ENCODE peak calls at places on chromosomes 13 and 19, in eight cellular contexts. W is cardiac muscle cell, S is BE2C, R is colonic mucosa, H is RWPE2, J is cardiac fibroblast, M is thoracic aorta, N is RWPE1. K is an unnamed sample.
A peak's percentile ranks its signal among the peaks of the same experiment; 100 is the strongest.

GRCh38 chr13:31073859-31074718 is 87.6 kb downstream of the HSPH1 start:
- DNase-seq in R (no peak), J (peak; percentile 44), S (no peak), H (no peak), N (no peak), M (no peak), W (no peak), K (no peak)

GRCh38 chr19:6464070-6464873 is at the start of gene CRB3:
- DNase-seq in M (no peak), S (no peak), W (no peak), R (peak; percentile 99), N (peak; percentile 86), H (peak; percentile 85), J (no peak), K (no peak)

GRCh38 chr19:58229255-58229639 is 533 bp downstream of the ZNF544 start:
- DNase-seq in R (no peak), N (peak; percentile 57), S (peak; percentile 53), H (no peak), W (peak; percentile 36), M (no peak), J (peak; percentile 46), K (no peak)

GRCh38 chr13:110000534-110001345 is 214.4 kb upstream of the IRS2 start:
- DNase-seq in W (no peak), J (no peak), M (no peak), N (no peak), R (no peak), S (no peak), H (no peak), K (no peak)

GRCh38 chr19:47093841-47094240 is 19.7 kb downstream of the ZC3H4 start:
- DNase-seq in W (peak; percentile 40), S (no peak), M (no peak), N (no peak), R (no peak), H (no peak), J (no peak), K (no peak)

GRCh38 chr19:5718579-5719273 is 1.2 kb downstream of the LONP1 start:
- DNase-seq in S (no peak), R (no peak), H (no peak), W (no peak), N (peak; percentile 58), J (peak; percentile 77), M (no peak), K (no peak)

GRCh38 chr13:95955719-95956118 is 97.5 kb downstream of the UGGT2 start:
- DNase-seq in J (no peak), S (no peak), N (no peak), W (no peak), R (no peak), M (no peak), H (no peak), K (no peak)

GRCh38 chr19:6048808-6049405 is 61.4 kb downstream of the RFX2 start:
- DNase-seq in S (peak; percentile 83), R (peak; percentile 87), M (no peak), J (peak; percentile 79), N (peak; percentile 83), H (no peak), W (peak; percentile 83), K (no peak)

GRCh38 chr19:6186435-6186834 is 51.0 kb downstream of the ACSBG2 start:
- DNase-seq in R (no peak), N (no peak), H (no peak), J (no peak), S (no peak), M (no peak), W (no peak), K (no peak)

GRCh38 chr13:111114362-111115050 is 604 bp upstream of the ARHGEF7 start:
- DNase-seq in S (no peak), H (no peak), N (no peak), R (no peak), W (peak; percentile 54), J (peak; percentile 15), M (peak; percentile 30), K (no peak)

GRCh38 chr19:2475702-2476450 is at the start of gene GADD45B:
- DNase-seq in W (peak; percentile 97), S (peak; percentile 97), M (peak; percentile 89), N (peak; percentile 100), H (peak; percentile 95), J (peak; percentile 99), R (peak; percentile 98), K (peak; percentile 88)

GRCh38 chr13:66585669-66586203 is 644.4 kb downstream of the PCDH9 start:
- DNase-seq in M (no peak), N (no peak), S (no peak), R (no peak), J (no peak), H (no peak), W (no peak), K (no peak)

GRCh38 chr19:40389404-40390083 is 437 bp downstream of the HIPK4 start:
- DNase-seq in W (no peak), J (no peak), S (no peak), R (no peak), M (no peak), H (no peak), N (no peak), K (no peak)

GRCh38 chr13:29758591-29759114 is 91.8 kb downstream of the UBL3 start:
- DNase-seq in N (no peak), M (no peak), H (no peak), R (peak; percentile 26), S (no peak), W (no peak), J (no peak), K (no peak)

GRCh38 chr13:44884076-44884729 is 105.1 kb downstream of the NUFIP1 start:
- DNase-seq in M (no peak), W (no peak), S (no peak), H (no peak), J (peak; percentile 81), R (no peak), N (peak; percentile 20), K (no peak)

GRCh38 chr13:66805657-66806056 is 424.5 kb downstream of the PCDH9 start:
- DNase-seq in R (no peak), H (no peak), W (no peak), M (no peak), J (peak; percentile 90), S (no peak), N (no peak), K (no peak)

GRCh38 chr19:45123440-45123850 is 30.5 kb downstream of the PPP1R37 start:
- DNase-seq in S (no peak), W (no peak), R (no peak), M (no peak), J (no peak), H (no peak), N (peak; percentile 57), K (no peak)

GRCh38 chr19:30516111-30516510 is 143.9 kb downstream of the ZNF536 start:
- DNase-seq in H (no peak), M (no peak), J (no peak), S (no peak), W (no peak), N (no peak), R (no peak), K (no peak)

DNA sequence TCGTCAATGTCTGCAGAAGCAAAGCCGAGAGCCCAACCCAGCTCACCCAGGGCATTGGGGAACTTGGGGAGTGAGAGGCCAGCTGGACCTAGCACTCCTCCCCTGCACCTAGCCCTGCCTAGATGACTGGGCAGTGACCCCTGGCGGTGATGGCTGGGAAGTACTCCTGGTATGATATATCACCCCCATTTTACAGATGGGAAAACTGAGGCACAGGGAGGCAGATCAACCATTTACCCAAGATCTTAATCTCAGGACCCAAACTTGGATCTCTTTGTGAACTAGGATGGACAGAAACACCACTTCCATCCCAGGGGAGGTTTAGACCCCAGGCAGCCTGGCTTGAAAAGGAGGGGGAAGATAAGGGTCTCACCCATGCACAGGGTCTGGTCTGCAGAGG is 43.5 kb downstream of the CCL25 start:
- DNase-seq in W (no peak), M (no peak), S (no peak), H (no peak), J (no peak), N (no peak), R (no peak), K (no peak)
- TF ChIP-seq CTCF in W (no peak), M (no peak), S (peak; percentile 24), H (no peak), J (peak; percentile 3), N (no peak), R (no peak), K (no peak)

GRCh38 chr13:48750588-48751383 is 97.1 kb downstream of the CYSLTR2 start:
- DNase-seq in M (no peak), H (no peak), N (no peak), S (no peak), J (peak; percentile 84), W (no peak), R (peak; percentile 24), K (no peak)
- TF ChIP-seq CTCF in M (peak; percentile 46), H (no peak), N (no peak), S (no peak), J (peak; percentile 23), W (peak; percentile 26), R (no peak), K (no peak)

DNA sequence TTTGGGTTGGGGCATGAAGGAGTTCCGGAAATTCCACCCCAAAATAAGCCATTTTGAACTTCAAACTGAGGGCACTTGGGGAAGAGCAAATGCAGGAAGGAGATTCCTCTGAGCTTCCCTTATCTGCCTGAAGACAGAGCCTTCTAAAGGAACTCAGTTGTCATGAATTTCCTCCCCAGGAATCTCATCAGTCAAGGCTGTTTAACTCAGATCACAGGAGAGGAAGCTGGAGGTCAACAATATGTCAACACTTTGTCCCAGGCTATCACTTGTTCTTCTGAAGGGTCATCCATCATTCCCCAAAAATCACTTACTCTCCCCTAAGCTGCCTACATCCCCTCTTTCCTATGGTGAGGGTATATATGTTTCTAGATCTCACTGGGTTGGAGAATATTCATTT is 26.0 kb upstream of the CHST8 start:
- DNase-seq in J (no peak), M (no peak), W (no peak), H (no peak), N (no peak), S (no peak), R (no peak), K (no peak)
- TF ChIP-seq CTCF in J (no peak), M (no peak), W (no peak), H (no peak), N (no peak), S (no peak), R (no peak), K (no peak)

GRCh38 chr13:33796095-33796494 is 21.9 kb upstream of the RFC3 start:
- DNase-seq in R (no peak), W (no peak), J (no peak), H (no peak), N (no peak), M (no peak), S (no peak), K (no peak)

GRCh38 chr13:33798023-33798422 is 19.9 kb upstream of the RFC3 start:
- DNase-seq in N (no peak), M (no peak), H (no peak), W (no peak), R (no peak), S (no peak), J (no peak), K (no peak)

GRCh38 chr13:33797622-33798021 is 20.3 kb upstream of the RFC3 start:
- DNase-seq in M (no peak), N (no peak), R (no peak), H (no peak), S (no peak), W (no peak), J (peak; percentile 29), K (no peak)

GRCh38 chr13:33800646-33801186 is 17.2 kb upstream of the RFC3 start:
- DNase-seq in J (no peak), W (no peak), H (no peak), M (no peak), R (no peak), N (no peak), S (no peak), K (no peak)

GRCh38 chr13:33799950-33800592 is 17.9 kb upstream of the RFC3 start:
- DNase-seq in J (peak; percentile 72), N (peak; percentile 10), R (no peak), S (no peak), M (no peak), W (peak; percentile 25), H (no peak), K (no peak)
- TF ChIP-seq CTCF in J (peak; percentile 42), N (peak; percentile 56), R (no peak), S (peak; percentile 56), M (no peak), W (peak; percentile 62), H (peak; percentile 64), K (no peak)

K was measured in esophagus squamous epithelium.